ENCODE peak calls at places on chromosome 9, in four cellular contexts. K is neural progenitor cell, O is pancreas, W is A549. C is an unnamed sample.
A peak's percentile ranks its signal among the peaks of the same experiment; 100 is the strongest.

GRCh38 chr9:87286506-87286905 is 211.2 kb upstream of the DAPK1 start:
- DNase-seq in K (no peak), O (no peak), W (no peak), C (no peak)

GRCh38 chr9:86281577-86282076 is 711 bp downstream of the ISCA1 start:
- DNase-seq in K (peak; percentile 68), O (no peak), W (peak; percentile 13), C (no peak)

GRCh38 chr9:971901-972511 is 4.4 kb upstream of the DMRT3 start:
- DNase-seq in K (peak; percentile 92), O (peak; percentile 63), W (no peak), C (no peak)

GRCh38 chr9:89635007-89635742 is 30.4 kb downstream of the GADD45G start:
- DNase-seq in K (no peak), O (peak; percentile 84), W (no peak), C (no peak)

GRCh38 chr9:86909388-86909787 is 37.9 kb downstream of the GAS1 start:
- DNase-seq in K (no peak), O (no peak), W (no peak), C (no peak)

GRCh38 chr9:21605489-21605931 is 123.4 kb upstream of the IFNE start:
- DNase-seq in K (no peak), O (no peak), W (peak; percentile 38), C (no peak)

GRCh38 chr9:93136011-93136440 is 2.0 kb upstream of the NINJ1 start:
- DNase-seq in K (no peak), O (peak; percentile 29), W (no peak), C (no peak)

GRCh38 chr9:112764344-112764743 is 13.8 kb downstream of the SNX30 start:
- DNase-seq in K (peak; percentile 38), O (no peak), W (no peak), C (no peak)

GRCh38 chr9:93900436-93900819 is 54.7 kb downstream of the BARX1 start:
- DNase-seq in K (no peak), O (no peak), W (no peak), C (no peak)

GRCh38 chr9:115118471-115119156 is 657 bp upstream of the TNC start:
- DNase-seq in K (peak; percentile 96), O (peak; percentile 27), W (peak; percentile 53), C (peak; percentile 83)

GRCh38 chr9:135724186-135724797 is 22.3 kb downstream of the KCNT1 start:
- DNase-seq in K (no peak), O (no peak), W (no peak), C (no peak)

GRCh38 chr9:80485420-80485819 is 913.7 kb downstream of the TLE4 start:
- DNase-seq in K (no peak), O (no peak), W (no peak), C (peak; percentile 3)

GRCh38 chr9:34001951-34002350 is 46.7 kb downstream of the UBAP2 start:
- DNase-seq in K (no peak), O (no peak), W (no peak), C (no peak)

GRCh38 chr9:123642291-123643278 is 286.6 kb downstream of the CRB2 start:
- DNase-seq in K (no peak), O (no peak), W (no peak), C (no peak)

GRCh38 chr9:19184144-19184917 is 46.2 kb upstream of the DENND4C start:
- DNase-seq in K (no peak), O (peak; percentile 30), W (peak; percentile 74), C (peak; percentile 74)

GRCh38 chr9:76206821-76207220 is 187.4 kb downstream of the RFK start:
- DNase-seq in K (peak; percentile 36), O (no peak), W (no peak), C (no peak)

GRCh38 chr9:105912868-105913516 is 218.7 kb downstream of the TMEM38B start:
- DNase-seq in K (no peak), O (no peak), W (peak; percentile 8), C (peak; percentile 38)

GRCh38 chr9:88339322-88339721 is 48.9 kb upstream of the SPIN1 start:
- DNase-seq in K (peak; percentile 6), O (no peak), W (no peak), C (no peak)

GRCh38 chr9:22010881-22011625 is 1.9 kb upstream of the CDKN2B start:
- DNase-seq in K (peak; percentile 86), O (no peak), W (no peak), C (no peak)

GRCh38 chr9:101571114-101571513 is 23.7 kb downstream of the PPP3R2 start:
- DNase-seq in K (no peak), O (no peak), W (no peak), C (no peak)

GRCh38 chr9:13076616-13077015 is 202.9 kb downstream of the MPDZ start:
- DNase-seq in K (no peak), O (no peak), W (no peak), C (no peak)

GRCh38 chr9:88534456-88535225 is at the start of gene NXNL2:
- DNase-seq in K (peak; percentile 87), O (peak; percentile 86), W (peak; percentile 74), C (peak; percentile 87)

GRCh38 chr9:88476491-88477271 is 58.3 kb upstream of the NXNL2 start:
- DNase-seq in K (peak; percentile 22), O (no peak), W (no peak), C (peak; percentile 21)

GRCh38 chr9:6132650-6133049 is 83.0 kb upstream of the IL33 start:
- DNase-seq in K (no peak), O (no peak), W (no peak), C (no peak)

GRCh38 chr9:115520626-115521025 is 402.7 kb upstream of the TNC start:
- DNase-seq in K (peak; percentile 10), O (no peak), W (no peak), C (no peak)

GRCh38 chr9:35954942-35955546 is 2.9 kb downstream of the OR2S2 start:
- DNase-seq in K (peak; percentile 78), O (no peak), W (peak; percentile 42), C (peak; percentile 37)

GRCh38 chr9:30673132-30673531 is 1711.3 kb upstream of the ACO1 start:
- DNase-seq in K (no peak), O (no peak), W (no peak), C (no peak)

GRCh38 chr9:114718801-114719221 is 36.8 kb upstream of the TEX48 start:
- DNase-seq in K (no peak), O (no peak), W (no peak), C (no peak)

GRCh38 chr9:76716270-76716669 is 48.0 kb upstream of the PCA3 start:
- DNase-seq in K (no peak), O (no peak), W (no peak), C (no peak)

GRCh38 chr9:70563437-70564204 is 149.2 kb upstream of the KLF9 start:
- DNase-seq in K (no peak), O (no peak), W (no peak), C (peak; percentile 79)

GRCh38 chr9:3479516-3480352 is 46.1 kb downstream of the RFX3 start:
- DNase-seq in K (no peak), O (no peak), W (no peak), C (no peak)

GRCh38 chr9:3477236-3477834 is 48.5 kb downstream of the RFX3 start:
- DNase-seq in K (no peak), O (no peak), W (no peak), C (no peak)

GRCh38 chr9:3475300-3476020 is 50.3 kb downstream of the RFX3 start:
- DNase-seq in K (no peak), O (no peak), W (no peak), C (no peak)

GRCh38 chr9:3480353-3480655 is 45.5 kb downstream of the RFX3 start:
- DNase-seq in K (peak; percentile 51), O (no peak), W (no peak), C (no peak)

GRCh38 chr9:3478549-3478953 is 47.2 kb downstream of the RFX3 start:
- DNase-seq in K (no peak), O (no peak), W (no peak), C (peak; percentile 31)
- H3K9me3 ChIP-seq in K (peaks cover 3% of the 10 kb centered on the region), O (no peaks in the 10 kb centered on the region), W (peaks cover 9% of the 10 kb centered on the region), C (no peaks in the 10 kb centered on the region)

GRCh38 chr9:121427899-121428298 is 57.8 kb upstream of the STOM start:
- DNase-seq in K (no peak), O (no peak), W (no peak), C (no peak)

DNA sequence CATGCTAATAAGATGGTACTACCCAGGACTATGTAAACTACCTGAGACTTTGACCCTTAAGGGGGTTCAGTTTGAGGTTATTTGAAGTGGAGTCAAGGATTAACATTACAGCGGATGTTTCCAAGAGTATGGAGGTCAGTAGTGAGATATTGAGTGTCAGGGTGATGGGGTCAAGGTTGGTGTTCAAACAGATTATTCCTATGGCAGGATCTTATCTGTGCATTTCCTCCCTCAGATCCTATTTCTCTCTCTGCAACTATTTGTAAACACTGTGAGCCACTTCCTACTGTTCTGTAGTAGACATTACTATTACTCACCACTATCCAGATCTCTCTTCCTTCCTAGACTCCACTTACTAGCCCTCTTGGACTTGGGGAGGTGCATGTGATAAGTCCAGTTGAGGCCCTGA is 54.0 kb upstream of the STOM start:
- DNase-seq in K (no peak), O (no peak), W (no peak), C (no peak)
- H3K27ac ChIP-seq in K (no peak overlapping the region), O (no peak overlapping the region), W (no peak overlapping the region), C (no peak overlapping the region)

DNA sequence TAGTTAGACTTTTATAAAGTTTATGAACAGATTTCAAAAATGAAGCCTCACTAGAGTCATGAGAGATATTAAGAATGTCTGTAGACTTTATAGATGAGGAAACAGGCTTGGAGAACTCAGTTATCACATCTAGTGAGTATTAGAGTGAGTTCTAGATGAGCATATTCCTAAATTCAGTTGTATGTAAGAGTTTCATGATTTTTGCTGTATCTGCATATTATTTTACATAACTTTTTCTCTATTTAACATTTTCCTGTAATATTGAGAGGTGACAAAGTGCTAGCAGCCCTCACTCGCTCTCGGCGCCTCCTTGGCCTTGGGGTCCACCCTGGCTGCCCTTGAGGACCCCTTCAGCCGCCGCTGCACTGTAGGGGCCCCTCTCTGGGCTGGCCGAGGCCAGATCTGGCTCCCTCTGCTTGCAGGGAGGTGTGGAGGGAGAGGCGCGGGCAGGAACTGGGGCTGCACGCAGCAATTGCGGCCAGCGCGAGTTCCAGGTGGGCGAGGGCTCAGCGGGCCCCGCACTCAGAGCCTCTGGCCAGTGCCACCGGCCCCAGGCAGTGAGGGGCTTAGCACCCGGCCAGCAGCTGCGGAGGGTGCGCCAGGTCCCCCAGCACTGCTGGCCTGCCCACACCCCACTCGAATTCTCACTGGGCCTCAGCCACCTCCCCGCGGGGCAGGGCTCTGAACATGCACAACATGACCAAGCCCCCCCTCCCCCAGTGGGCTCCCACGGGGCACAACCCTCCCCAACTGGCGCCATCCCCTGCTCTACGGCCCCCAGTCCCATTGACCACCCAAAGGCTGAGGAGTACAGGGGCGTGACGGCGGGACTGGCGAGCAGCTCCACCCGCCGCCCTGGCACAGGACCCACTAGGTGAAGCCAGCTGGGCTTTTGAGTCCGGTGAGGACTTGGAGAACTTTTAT is 182.1 kb downstream of the TLE1 start:
- DNase-seq in K (no peak), O (no peak), W (no peak), C (no peak)
- H3K9me3 ChIP-seq in K (no peaks in the 10 kb centered on the region), O (no peaks in the 10 kb centered on the region), W (peaks cover 2% of the 10 kb centered on the region), C (no peaks in the 10 kb centered on the region)

DNA sequence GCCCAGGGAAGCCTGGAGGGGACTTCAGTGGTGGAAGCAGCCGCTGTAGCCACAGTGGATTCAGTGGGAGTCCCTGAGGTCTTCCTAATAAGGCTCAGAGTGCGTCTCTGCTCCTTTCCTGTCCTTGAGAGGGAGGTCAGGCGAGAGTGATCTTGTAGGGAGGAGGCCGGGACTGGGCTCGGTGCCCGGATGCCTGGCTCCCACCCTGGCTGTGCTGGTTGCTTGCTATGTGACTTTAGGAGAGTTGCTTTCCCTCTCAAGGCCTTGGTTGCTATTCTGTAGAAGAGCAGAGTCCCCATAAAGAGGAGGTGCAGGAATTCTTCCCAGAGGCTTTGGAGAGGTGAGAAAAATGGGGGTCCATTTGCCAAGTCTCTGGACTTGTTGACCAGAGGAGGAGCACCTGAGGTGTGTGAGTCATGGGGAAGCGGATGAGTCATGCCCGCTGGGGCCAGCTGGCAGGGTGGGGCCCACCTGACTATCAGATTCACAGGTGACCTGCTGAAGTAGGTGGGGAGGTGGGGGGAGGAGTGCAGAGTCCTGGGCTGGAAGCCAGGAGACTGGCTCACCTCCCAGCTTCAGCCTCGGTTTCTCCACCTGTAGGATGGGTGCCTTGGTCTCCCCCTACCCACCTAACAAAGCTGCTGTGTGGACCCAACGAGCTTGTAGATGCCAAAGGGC is 13.8 kb downstream of the GSN start:
- DNase-seq in K (no peak), O (peak; percentile 90), W (peak; percentile 71), C (no peak)
- H3K27ac ChIP-seq in K (no peak overlapping the region), O (peak overlapping the region; percentile 73), W (peak overlapping the region; percentile 74), C (peak overlapping the region; percentile 43)